ENCODE peak calls at places on chromosomes 12 and 14, in six cellular contexts. N, Q, K, X, M and W are unnamed samples.

GRCh38 chr14:36656769-36657408 is 4.8 kb upstream of the PAX9 start:
- DNase-seq in N (no peak), Q (no peak), K (no peak), X (no peak), M (no peak), W (no peak)

GRCh38 chr12:108306014-108306501 is 33.1 kb downstream of the CMKLR1 start:
- DNase-seq in N (no peak), Q (no peak), K (no peak), X (peak; percentile 52), M (peak; percentile 49), W (no peak)

GRCh38 chr12:78494911-78495310 is 369.7 kb upstream of the SYT1 start:
- DNase-seq in N (no peak), Q (no peak), K (peak; percentile 11), X (peak; percentile 42), M (no peak), W (no peak)

GRCh38 chr14:55026441-55026792 is 482 bp downstream of the WDHD1 start:
- DNase-seq in N (no peak), Q (no peak), K (no peak), X (no peak), M (no peak), W (no peak)

GRCh38 chr14:101972126-101972785 is 7.9 kb downstream of the DYNC1H1 start:
- DNase-seq in N (no peak), Q (no peak), K (peak; percentile 88), X (peak; percentile 100), M (peak; percentile 99), W (peak; percentile 92)

GRCh38 chr12:105843989-105844768 is 294.6 kb downstream of the NUAK1 start:
- DNase-seq in N (no peak), Q (no peak), K (no peak), X (no peak), M (peak; percentile 11), W (peak; percentile 71)

GRCh38 chr12:123712780-123713319 is 697 bp downstream of the ATP6V0A2 start:
- DNase-seq in N (no peak), Q (no peak), K (no peak), X (peak; percentile 18), M (peak; percentile 8), W (no peak)

GRCh38 chr14:31893156-31893813 is 183.8 kb upstream of the ARHGAP5 start:
- DNase-seq in N (no peak), Q (peak; percentile 37), K (no peak), X (peak; percentile 26), M (peak; percentile 3), W (no peak)